ENCODE peak calls at places on chromosome 14, in four cellular contexts. W, U, T and D are unnamed samples.

GRCh38 chr14:32934891-32935633 is 3.6 kb upstream of the NPAS3 start:
- DNase-seq in W (no peak), U (no peak), T (no peak), D (peak; percentile 39)

GRCh38 chr14:53156238-53156637 is 3.1 kb upstream of the DDHD1 start:
- DNase-seq in W (no peak), U (no peak), T (no peak), D (no peak)

GRCh38 chr14:70448633-70449032 is 3.3 kb upstream of the ADAM21 start:
- DNase-seq in W (no peak), U (no peak), T (no peak), D (no peak)

GRCh38 chr14:82159624-82160023 is 626.0 kb upstream of the SEL1L start:
- DNase-seq in W (no peak), U (no peak), T (no peak), D (no peak)

GRCh38 chr14:41303506-41303905 is 303.2 kb upstream of the LRFN5 start:
- DNase-seq in W (no peak), U (no peak), T (no peak), D (no peak)

GRCh38 chr14:96502621-96503251 is 554 bp downstream of the PAPOLA start:
- DNase-seq in W (peak; percentile 50), U (no peak), T (no peak), D (peak; percentile 64)

GRCh38 chr14:105335735-105336476 is 21.4 kb downstream of the PACS2 start:
- DNase-seq in W (peak; percentile 70), U (no peak), T (no peak), D (no peak)

GRCh38 chr14:99690636-99691035 is 6.5 kb downstream of the CYP46A1 start:
- DNase-seq in W (no peak), U (no peak), T (no peak), D (no peak)

GRCh38 chr14:52258783-52259182 is 8.7 kb upstream of the PTGDR start:
- DNase-seq in W (no peak), U (no peak), T (no peak), D (no peak)

GRCh38 chr14:103545219-103545914 is 16.4 kb downstream of the TRMT61A start:
- DNase-seq in W (peak; percentile 14), U (no peak), T (no peak), D (no peak)

GRCh38 chr14:24775919-24776318 is 141.9 kb upstream of the GZMB start:
- DNase-seq in W (no peak), U (peak; percentile 13), T (no peak), D (no peak)

GRCh38 chr14:91283666-91284065 is 39.2 kb upstream of the GPR68 start:
- DNase-seq in W (no peak), U (no peak), T (no peak), D (no peak)

GRCh38 chr14:51701956-51702355 is 50.2 kb downstream of the FRMD6 start:
- DNase-seq in W (no peak), U (no peak), T (no peak), D (no peak)

GRCh38 chr14:68335312-68335711 is 457.6 kb downstream of the ZFP36L1 start:
- DNase-seq in W (no peak), U (no peak), T (no peak), D (no peak)

GRCh38 chr14:103518416-103519042 is 4.1 kb downstream of the CKB start:
- DNase-seq in W (peak; percentile 66), U (no peak), T (no peak), D (no peak)

GRCh38 chr14:26730929-26731618 is 133.2 kb upstream of the NOVA1 start:
- DNase-seq in W (no peak), U (peak; percentile 11), T (no peak), D (peak; percentile 67)

GRCh38 chr14:80344208-80344607 is 132.9 kb upstream of the DIO2 start:
- DNase-seq in W (no peak), U (no peak), T (no peak), D (no peak)

GRCh38 chr14:52318829-52319604 is 4.9 kb downstream of the PTGER2 start:
- DNase-seq in W (no peak), U (no peak), T (no peak), D (no peak)

GRCh38 chr14:104953896-104954656 is 24.1 kb downstream of the AHNAK2 start:
- DNase-seq in W (peak; percentile 8), U (no peak), T (no peak), D (no peak)

GRCh38 chr14:74140374-74140850 is 55.7 kb downstream of the LIN52 start:
- DNase-seq in W (peak; percentile 78), U (no peak), T (no peak), D (no peak)

GRCh38 chr14:100890044-100890443 is 13.5 kb downstream of the RTL1 start:
- DNase-seq in W (no peak), U (no peak), T (no peak), D (no peak)

GRCh38 chr14:75205586-75205985 is 29.2 kb upstream of the TMED10 start:
- DNase-seq in W (no peak), U (no peak), T (no peak), D (no peak)

GRCh38 chr14:65237023-65237814 is 134.9 kb upstream of the MAX start:
- DNase-seq in W (no peak), U (no peak), T (no peak), D (no peak)

GRCh38 chr14:96062010-96062409 is 22.8 kb downstream of the C14orf132 start:
- DNase-seq in W (no peak), U (no peak), T (no peak), D (no peak)

GRCh38 chr14:92473261-92473946 is 40.2 kb upstream of the RIN3 start:
- DNase-seq in W (peak; percentile 56), U (no peak), T (no peak), D (no peak)

GRCh38 chr14:92472860-92473259 is 40.7 kb upstream of the RIN3 start:
- DNase-seq in W (no peak), U (no peak), T (no peak), D (no peak)

GRCh38 chr14:92473947-92474535 is 39.5 kb upstream of the RIN3 start:
- DNase-seq in W (no peak), U (no peak), T (no peak), D (no peak)

GRCh38 chr14:92475451-92476187 is 38.0 kb upstream of the RIN3 start:
- DNase-seq in W (peak; percentile 68), U (no peak), T (no peak), D (no peak)

GRCh38 chr14:92475037-92475436 is 38.5 kb upstream of the RIN3 start:
- DNase-seq in W (no peak), U (no peak), T (no peak), D (no peak)
- H3K4me1 ChIP-seq in W (peaks cover 27% of the 10 kb centered on the region), U (peaks cover 3% of the 10 kb centered on the region), T (no peaks in the 10 kb centered on the region), D (no peaks in the 10 kb centered on the region)

GRCh38 chr14:22484638-22485037 is 104.4 kb downstream of the DAD1 start:
- DNase-seq in W (no peak), U (no peak), T (no peak), D (no peak)
- H3K4me1 ChIP-seq in W (peaks cover 95% of the 10 kb centered on the region), U (peaks cover 2% of the 10 kb centered on the region), T (no peaks in the 10 kb centered on the region), D (peaks cover 39% of the 10 kb centered on the region)

GRCh38 chr14:54658836-54659235 is 91.9 kb downstream of the SAMD4A start:
- DNase-seq in W (no peak), U (no peak), T (no peak), D (no peak)
- H3K4me1 ChIP-seq in W (peaks cover 86% of the 10 kb centered on the region), U (no peaks in the 10 kb centered on the region), T (peaks cover 10% of the 10 kb centered on the region), D (peaks cover 7% of the 10 kb centered on the region)

GRCh38 chr14:77043984-77044485 is 15.5 kb upstream of the IRF2BPL start:
- DNase-seq in W (no peak), U (no peak), T (no peak), D (no peak)
- H3K4me1 ChIP-seq in W (peaks cover 76% of the 10 kb centered on the region), U (peaks cover 5% of the 10 kb centered on the region), T (peaks cover 81% of the 10 kb centered on the region), D (peaks cover 48% of the 10 kb centered on the region)